ENCODE peak calls at places on chromosomes 11 and 22, in six cellular contexts. Z is lower lobe of right lung, I is fibroblast of pulmonary artery, S is GM12865, F is heart right ventricle, J is endothelial cell of umbilical vein. G is an unnamed sample.

GRCh38 chr11:128686745-128687177 is 7.1 kb upstream of the FLI1 start:
- DNase-seq in Z (peak; percentile 78), I (peak; percentile 63), F (no peak), S (peak; percentile 61), J (peak; percentile 53), G (no peak)

GRCh38 chr11:88522624-88523361 is 185.3 kb upstream of the CTSC start:
- DNase-seq in I (no peak), F (no peak), S (no peak), Z (no peak), J (no peak), G (no peak)

GRCh38 chr11:127564803-127565202 is 564.2 kb upstream of the KIRREL3 start:
- DNase-seq in I (no peak), J (no peak), Z (no peak), F (no peak), S (no peak), G (no peak)

GRCh38 chr11:82701847-82702520 is 31.7 kb downstream of the FAM181B start:
- DNase-seq in S (peak; percentile 46), F (no peak), J (peak; percentile 50), Z (no peak), I (peak; percentile 48), G (peak; percentile 33)

GRCh38 chr11:49995559-49995958 is 13.2 kb upstream of the OR4C12 start:
- DNase-seq in S (peak; percentile 82), J (peak; percentile 6), F (peak; percentile 44), Z (no peak), I (peak; percentile 65), G (peak; percentile 31)

GRCh38 chr11:68583047-68583446 is 101.3 kb upstream of the GAL start:
- DNase-seq in Z (no peak), F (no peak), S (no peak), I (peak; percentile 62), J (peak; percentile 43), G (no peak)

GRCh38 chr11:41954034-41954433 is 494.6 kb upstream of the LRRC4C start:
- DNase-seq in Z (no peak), J (no peak), F (no peak), I (peak; percentile 65), S (no peak), G (no peak)

GRCh38 chr11:79472736-79473536 is 32.1 kb upstream of the TENM4 start:
- DNase-seq in J (no peak), F (no peak), Z (no peak), S (no peak), I (no peak), G (no peak)

GRCh38 chr11:70377645-70378044 is 20.7 kb upstream of the CTTN start:
- DNase-seq in Z (no peak), I (no peak), F (no peak), S (no peak), J (no peak), G (no peak)

GRCh38 chr11:17985517-17985916 is 27.3 kb downstream of the SERGEF start:
- DNase-seq in S (no peak), J (peak; percentile 17), I (peak; percentile 62), Z (no peak), F (peak; percentile 7), G (no peak)

GRCh38 chr11:99766816-99767215 is 746.1 kb downstream of the CNTN5 start:
- DNase-seq in I (peak; percentile 8), Z (no peak), J (no peak), S (no peak), F (no peak), G (no peak)

GRCh38 chr22:48894064-48894671 is 933.5 kb downstream of the BRD1 start:
- DNase-seq in Z (no peak), F (no peak), J (no peak), I (no peak), S (no peak), G (no peak)

GRCh38 chr11:116162541-116163230 is 610.1 kb downstream of the BUD13 start:
- DNase-seq in Z (no peak), I (no peak), J (no peak), F (peak; percentile 40), S (no peak), G (no peak)

GRCh38 chr11:125312812-125313211 is 148.3 kb downstream of the PKNOX2 start:
- DNase-seq in F (no peak), Z (no peak), J (no peak), I (no peak), S (no peak), G (no peak)

GRCh38 chr11:26297179-26297970 is 34.6 kb upstream of the ANO3 start:
- DNase-seq in Z (no peak), J (peak; percentile 52), S (peak; percentile 64), I (peak; percentile 87), F (no peak), G (no peak)

DNA sequence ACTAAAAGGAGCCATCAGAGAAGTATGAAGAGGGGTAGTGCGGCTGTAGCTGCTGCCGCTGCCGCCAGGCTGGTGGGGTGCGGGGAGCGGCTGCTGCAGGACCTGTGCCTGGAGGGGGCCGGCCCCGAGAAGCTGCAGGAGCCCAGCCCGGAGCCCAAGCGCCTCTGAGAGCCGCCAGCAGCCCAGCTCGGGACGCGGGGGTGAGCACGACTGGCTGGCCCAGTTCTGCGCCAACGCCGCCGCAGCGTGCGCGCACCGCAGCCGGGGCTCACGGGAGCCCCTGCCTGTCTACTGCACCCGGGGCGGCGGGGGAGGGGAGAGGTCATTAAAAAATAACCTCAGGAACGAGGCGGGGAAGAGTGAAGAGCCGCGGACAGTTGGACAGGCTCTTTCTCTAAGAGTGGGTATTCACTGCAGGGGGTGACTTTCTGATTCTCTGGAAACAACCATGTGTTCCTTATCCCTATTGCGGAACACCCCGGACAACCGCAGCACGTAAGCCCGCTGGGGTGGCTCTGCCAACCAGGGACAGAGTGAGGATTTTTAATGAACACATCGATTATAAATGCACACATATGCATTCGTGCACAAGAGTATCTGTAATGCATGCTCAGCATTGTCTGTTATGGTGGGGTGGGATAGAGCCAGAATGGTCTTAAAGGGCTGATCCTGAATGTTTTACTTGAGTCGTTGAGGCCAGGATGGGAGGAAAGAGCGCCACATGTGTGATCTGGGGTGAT is 459 bp downstream of the GAS2 start:
- DNase-seq in Z (peak; percentile 48), F (peak; percentile 33), S (peak; percentile 21), I (peak; percentile 24), J (peak; percentile 2), G (no peak)
- H3K4me3 ChIP-seq in Z (peak overlapping the region; percentile 46), F (peak overlapping the region; percentile 41), S (peak overlapping the region; percentile 22), I (peak overlapping the region; percentile 49), J (no peak overlapping the region), G (no peak overlapping the region)

GRCh38 chr22:39314251-39314971 is 5.0 kb downstream of the RPL3 start:
- DNase-seq in S (peak; percentile 40), Z (no peak), F (no peak), J (no peak), I (no peak), G (no peak)
- TF ChIP-seq CTCF in S (no peak), Z (no peak), F (no peak), J (peak; percentile 14), I (peak; percentile 6), G (no peak)

GRCh38 chr22:39627865-39628562 is 57.5 kb downstream of the CACNA1I start:
- DNase-seq in Z (no peak), J (no peak), I (no peak), S (no peak), F (no peak), G (no peak)
- H3K4me3 ChIP-seq in Z (no peak overlapping the region), J (no peak overlapping the region), I (no peak overlapping the region), S (no peak overlapping the region), F (no peak overlapping the region), G (no peak overlapping the region)

DNA sequence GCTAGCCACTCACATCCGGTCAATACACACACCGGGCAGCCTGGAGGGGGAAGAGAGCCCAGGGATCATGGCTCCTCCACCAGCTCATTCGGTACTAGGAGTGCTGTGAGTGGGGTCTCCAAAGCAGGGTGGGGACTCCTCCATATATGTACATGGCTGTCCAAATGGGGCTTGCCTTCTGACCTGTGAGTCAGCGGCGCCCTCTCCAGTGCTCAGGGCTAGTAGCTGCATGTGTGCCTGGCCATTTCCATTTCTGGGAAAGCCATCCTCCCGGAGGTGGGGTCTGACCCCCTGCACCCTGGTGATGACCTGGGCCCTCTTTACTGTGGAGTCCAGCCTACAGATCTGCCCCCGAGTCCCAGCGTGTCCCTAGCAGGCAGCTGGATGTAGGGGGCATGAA is 181.9 kb downstream of the CEP164 start:
- DNase-seq in S (no peak), Z (no peak), J (no peak), I (no peak), F (no peak), G (no peak)
- TF ChIP-seq CTCF in S (no peak), Z (no peak), J (no peak), I (no peak), F (no peak), G (no peak)

DNA sequence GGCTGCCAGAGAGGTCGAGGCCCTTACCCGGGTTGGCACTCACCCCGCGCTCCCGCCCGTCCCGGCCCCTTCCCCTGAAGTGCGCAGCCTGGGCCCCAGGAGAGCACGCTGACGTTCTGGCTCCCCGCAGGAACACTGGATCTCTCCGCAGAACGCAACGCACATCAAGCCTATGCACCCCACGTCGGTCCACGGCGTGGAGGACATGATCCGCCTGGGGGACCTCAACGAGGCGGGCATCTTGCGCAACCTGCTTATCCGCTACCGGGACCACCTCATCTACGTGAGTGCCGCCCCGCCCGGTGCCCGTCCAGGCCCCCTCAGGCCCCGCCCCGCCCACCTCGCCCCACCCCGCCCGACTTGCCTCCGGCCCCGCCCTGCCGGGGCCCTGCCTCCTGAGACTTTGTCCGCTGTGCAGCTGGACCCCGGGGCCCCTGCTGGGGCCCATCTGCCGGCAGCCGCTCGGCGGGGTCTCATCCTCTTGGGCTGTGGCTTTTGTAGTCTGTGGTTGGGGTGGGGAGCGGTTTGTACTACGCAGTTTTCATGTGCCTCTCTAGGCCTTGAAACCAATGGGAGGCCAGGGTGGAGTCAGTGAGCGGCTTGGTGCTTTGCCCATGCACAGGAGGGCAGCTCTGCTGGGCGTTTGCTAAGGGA is 19.7 kb downstream of the MYO7A start:
- DNase-seq in I (no peak), J (no peak), F (no peak), Z (peak; percentile 49), S (no peak), G (no peak)
- H3K4me3 ChIP-seq in I (no peak overlapping the region), J (no peak overlapping the region), F (no peak overlapping the region), Z (peak overlapping the region; percentile 39), S (no peak overlapping the region), G (no peak overlapping the region)

GRCh38 chr22:35761037-35761436 is 43.4 kb downstream of the APOL5 start:
- DNase-seq in F (no peak), J (peak; percentile 26), S (peak; percentile 21), Z (no peak), I (peak; percentile 36), G (no peak)
- TF ChIP-seq CTCF in F (peak; percentile 22), J (peak; percentile 20), S (peak; percentile 19), Z (peak; percentile 19), I (peak; percentile 28), G (peak; percentile 24)

DNA sequence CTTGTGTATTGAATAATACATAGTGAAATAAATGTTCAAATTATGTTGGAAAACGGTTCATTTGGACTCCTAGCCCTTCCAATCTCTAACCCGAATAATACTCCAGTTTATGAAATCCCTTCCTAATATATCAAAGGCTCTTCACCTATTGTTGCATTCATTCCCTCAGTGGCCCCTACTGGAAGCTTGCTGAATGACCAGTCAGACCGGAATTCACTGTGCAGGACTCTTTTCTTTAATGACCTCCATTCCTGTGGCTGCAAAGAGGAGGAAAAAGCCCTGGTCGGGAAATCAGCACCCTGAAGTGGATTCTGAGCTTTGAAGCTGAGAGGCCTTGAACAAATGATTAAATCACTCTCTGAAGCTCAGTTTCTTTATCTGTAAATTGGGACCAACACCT is 19.1 kb upstream of the RCN1 start:
- DNase-seq in S (no peak), Z (no peak), J (peak; percentile 44), F (no peak), I (peak; percentile 67), G (no peak)
- H3K4me3 ChIP-seq in S (no peak overlapping the region), Z (no peak overlapping the region), J (no peak overlapping the region), F (no peak overlapping the region), I (no peak overlapping the region), G (no peak overlapping the region)